ENCODE peak calls at places on chromosomes 13 and 19, in ten cellular contexts. S, Y, G, U, R, I, T, J, V and E are unnamed samples.
A peak's percentile ranks its signal among the peaks of the same experiment; 100 is the strongest.

GRCh38 chr13:77595166-77595810 is 59.8 kb downstream of the SCEL start:
- DNase-seq in S (no peak), Y (no peak), G (no peak), U (no peak), R (no peak), I (no peak), T (no peak), J (peak; percentile 1), V (no peak), E (no peak)

GRCh38 chr13:97113231-97114001 is 108.7 kb upstream of the MBNL2 start:
- DNase-seq in S (peak; percentile 28), Y (no peak), G (no peak), U (no peak), R (no peak), I (no peak), T (no peak), J (no peak), V (no peak), E (peak; percentile 23)

GRCh38 chr13:25881136-25881926 is 170.5 kb downstream of the SHISA2 start:
- DNase-seq in S (no peak), Y (no peak), G (no peak), U (no peak), R (no peak), I (no peak), T (no peak), J (no peak), V (no peak), E (no peak)

GRCh38 chr19:48868196-48868886 is at the start of gene PLEKHA4:
- DNase-seq in S (no peak), Y (peak; percentile 82), G (no peak), U (no peak), R (no peak), I (peak; percentile 82), T (peak; percentile 89), J (peak; percentile 74), V (no peak), E (no peak)

GRCh38 chr19:31223805-31224534 is 125.3 kb downstream of the TSHZ3 start:
- DNase-seq in S (no peak), Y (no peak), G (no peak), U (no peak), R (no peak), I (no peak), T (no peak), J (peak; percentile 89), V (no peak), E (no peak)

GRCh38 chr19:46385636-46386035 is 27.7 kb downstream of the CCDC8 start:
- DNase-seq in S (no peak), Y (peak; percentile 51), G (no peak), U (no peak), R (no peak), I (no peak), T (no peak), J (no peak), V (no peak), E (no peak)

GRCh38 chr13:96474158-96474606 is 384.3 kb downstream of the HS6ST3 start:
- DNase-seq in S (no peak), Y (no peak), G (no peak), U (no peak), R (no peak), I (no peak), T (no peak), J (no peak), V (no peak), E (no peak)

GRCh38 chr13:77267362-77267761 is 59.5 kb downstream of the MYCBP2 start:
- DNase-seq in S (no peak), Y (no peak), G (no peak), U (no peak), R (no peak), I (no peak), T (no peak), J (peak; percentile 14), V (no peak), E (no peak)

GRCh38 chr13:23921451-23921888 is 24.2 kb upstream of the C1QTNF9B start:
- DNase-seq in S (peak; percentile 21), Y (no peak), G (no peak), U (no peak), R (no peak), I (peak; percentile 66), T (no peak), J (peak; percentile 60), V (peak; percentile 31), E (peak; percentile 90)

GRCh38 chr13:27226991-27227390 is 24.4 kb upstream of the RPL21 start:
- DNase-seq in S (no peak), Y (no peak), G (no peak), U (no peak), R (no peak), I (no peak), T (no peak), J (no peak), V (no peak), E (no peak)